ENCODE peak calls at places on chromosomes 16 and 17, in seven cellular contexts. I, T, Y, K, Q, M and U are unnamed samples.

GRCh38 chr16:63904182-63904581 is 1217.7 kb downstream of the CDH11 start:
- DNase-seq in M (no peak), I (no peak), K (no peak), Y (no peak), Q (no peak), T (peak), U (no peak)

GRCh38 chr16:4011225-4011939 is 104.9 kb downstream of the ADCY9 start:
- DNase-seq in K (no peak), Y (no peak), M (no peak), Q (no peak), I (no peak), T (peak), U (no peak)

GRCh38 chr16:27108826-27109665 is 42.3 kb downstream of the C16orf82 start:
- DNase-seq in Y (no peak), T (no peak), M (no peak), Q (no peak), K (no peak), I (no peak), U (no peak)

GRCh38 chr16:16120382-16121184 is 102.7 kb downstream of the ABCC6 start:
- DNase-seq in K (peak), Y (peak), M (no peak), I (no peak), T (peak), Q (peak), U (no peak)

GRCh38 chr17:78120971-78121800 is 7.4 kb downstream of the TMC6 start:
- DNase-seq in K (no peak), Y (no peak), I (no peak), M (peak), T (peak), Q (no peak), U (no peak)

GRCh38 chr16:84459941-84460405 is 44.5 kb downstream of the MEAK7 start:
- DNase-seq in T (no peak), I (no peak), K (no peak), Q (no peak), M (no peak), Y (no peak), U (peak)

GRCh38 chr17:66661411-66661843 is 173.5 kb upstream of the CACNG5 start:
- DNase-seq in T (no peak), K (peak), I (no peak), M (no peak), Y (peak), Q (peak), U (no peak)

GRCh38 chr16:24541534-24541933 is 2.2 kb downstream of the RBBP6 start:
- DNase-seq in K (no peak), Q (no peak), T (no peak), M (no peak), I (no peak), Y (no peak), U (no peak)

GRCh38 chr16:17469011-17469741 is 1.6 kb downstream of the XYLT1 start:
- DNase-seq in M (peak), T (no peak), I (no peak), Q (no peak), K (peak), Y (peak), U (no peak)

GRCh38 chr16:3480901-3481695 is 14.2 kb downstream of the C16orf90 start:
- DNase-seq in Y (no peak), T (no peak), K (no peak), Q (no peak), M (no peak), I (no peak), U (no peak)

GRCh38 chr17:72175787-72176515 is 55.1 kb downstream of the SOX9 start:
- DNase-seq in K (peak), Y (no peak), I (no peak), M (no peak), T (no peak), Q (no peak), U (no peak)

GRCh38 chr16:77569406-77569805 is 134.6 kb upstream of the ADAMTS18 start:
- DNase-seq in M (no peak), Y (peak), Q (no peak), K (no peak), T (no peak), I (no peak), U (no peak)

DNA sequence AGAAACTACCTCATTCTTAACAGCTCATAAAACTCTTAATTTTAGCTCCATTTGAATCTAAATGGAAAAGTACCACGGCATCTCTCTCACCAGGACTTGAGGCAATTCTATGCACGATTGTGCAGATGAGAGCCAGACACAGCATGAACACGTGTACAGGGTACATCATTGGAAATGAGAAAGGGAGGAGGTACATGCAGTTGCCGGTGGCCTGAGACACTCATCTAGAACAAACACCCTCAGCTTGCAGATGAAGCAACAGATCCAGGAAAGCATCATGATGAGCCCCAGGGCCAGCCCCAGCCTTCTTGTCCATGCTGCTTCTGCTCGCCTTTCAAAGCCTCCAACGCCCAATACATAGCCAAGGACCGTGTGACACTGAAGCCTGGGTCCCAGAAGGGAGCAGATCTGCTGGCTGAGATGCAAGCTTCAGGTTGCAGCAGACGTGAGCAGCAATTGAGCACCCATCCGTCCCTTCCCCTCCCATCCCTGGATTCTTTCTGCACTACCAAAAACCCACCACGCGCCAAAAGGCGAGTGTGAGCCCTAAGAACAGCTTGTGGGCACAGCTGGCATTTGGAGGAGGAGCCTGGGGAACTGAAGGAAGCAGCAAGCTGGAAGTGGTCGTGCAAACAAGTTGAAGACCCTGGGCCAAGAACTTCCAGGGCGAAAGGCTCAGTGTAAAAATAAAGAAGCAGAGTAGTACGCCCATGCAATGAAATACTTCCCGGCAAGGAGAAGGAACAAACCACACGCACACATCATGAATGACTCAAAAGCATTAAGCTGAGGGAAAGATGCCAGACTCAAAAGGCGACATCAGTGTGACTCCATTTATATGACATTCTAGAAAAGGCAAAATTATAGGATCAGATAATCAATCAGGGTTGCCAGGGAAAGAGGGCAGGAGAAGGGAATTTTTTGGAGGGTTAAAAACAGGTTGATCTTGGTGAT is 7.4 kb upstream of the RCVRN start:
- DNase-seq in I (no peak), M (no peak), Q (no peak), K (peak), T (no peak), Y (no peak), U (no peak)
- H3K27ac ChIP-seq in I (no peak), M (no peak), Q (no peak), K (no peak), T (no peak), Y (no peak), U (no peak)

GRCh38 chr17:39695089-39695474 is 4.8 kb upstream of the ERBB2 start:
- DNase-seq in Y (no peak), Q (no peak), T (no peak), I (no peak), K (no peak), M (no peak), U (no peak)
- H3K27ac ChIP-seq in Y (no peak), Q (no peak), T (no peak), I (no peak), K (no peak), M (no peak), U (no peak)

GRCh38 chr16:29990883-29991570 is 4.4 kb downstream of the HIRIP3 start:
- DNase-seq in Y (no peak), K (no peak), I (no peak), Q (no peak), M (no peak), T (peak), U (no peak)
- H3K27ac ChIP-seq in Y (no peak), K (no peak), I (no peak), Q (no peak), M (no peak), T (no peak), U (no peak)

DNA sequence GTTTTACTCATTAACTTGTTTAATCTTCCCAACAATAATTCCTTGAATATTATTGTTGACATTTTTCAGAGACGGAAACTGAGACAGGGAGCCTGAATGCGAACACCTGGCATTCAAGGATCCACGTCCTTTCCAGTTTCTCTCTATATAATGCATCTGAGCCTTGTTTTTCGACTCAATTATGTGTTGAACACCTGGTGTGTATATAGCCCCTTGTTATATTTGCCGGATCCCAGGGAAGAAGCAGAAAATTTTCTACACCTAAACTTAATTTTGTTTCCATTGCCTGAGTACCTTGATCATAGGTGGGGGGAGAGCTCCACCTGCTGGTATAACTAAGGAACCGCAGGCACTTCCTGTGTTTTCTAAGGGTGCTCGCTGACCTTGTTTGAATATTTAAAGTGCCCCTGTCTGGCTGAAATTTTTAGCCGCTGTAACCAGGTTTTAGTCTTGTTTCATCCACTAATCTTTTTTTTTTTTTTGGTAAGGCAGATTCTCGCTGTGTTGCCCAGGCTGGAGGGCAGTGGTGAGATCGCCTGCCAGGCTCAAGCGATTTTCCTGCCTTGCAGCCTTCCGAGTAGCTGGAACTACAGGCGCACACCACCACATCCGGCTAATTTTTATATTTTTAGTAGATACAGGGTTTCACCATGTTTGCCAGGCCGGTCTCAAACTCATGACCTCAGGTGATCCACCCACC is 6.6 kb upstream of the NUBP1 start:
- DNase-seq in M (peak), Q (peak), Y (peak), K (peak), T (no peak), I (peak), U (peak)
- H3K27ac ChIP-seq in M (peak), Q (no peak), Y (no peak), K (no peak), T (peak), I (no peak), U (peak)

GRCh38 chr17:64275016-64275415 is 12.0 kb upstream of the TEX2 start:
- DNase-seq in M (no peak), T (no peak), I (no peak), Q (no peak), K (no peak), Y (no peak), U (no peak)

GRCh38 chr17:64278614-64279013 is 15.6 kb upstream of the TEX2 start:
- DNase-seq in I (no peak), T (no peak), Y (no peak), Q (no peak), M (peak), K (peak), U (peak)

GRCh38 chr17:64281962-64282752 is 19.1 kb upstream of the TEX2 start:
- DNase-seq in T (peak), Q (peak), Y (peak), M (peak), K (peak), I (no peak), U (peak)

GRCh38 chr17:64276961-64277505 is 14.0 kb upstream of the TEX2 start:
- DNase-seq in I (no peak), K (no peak), M (no peak), T (no peak), Q (no peak), Y (no peak), U (no peak)

GRCh38 chr17:64277831-64278562 is 14.9 kb upstream of the TEX2 start:
- DNase-seq in T (no peak), I (no peak), Y (no peak), Q (no peak), M (no peak), K (peak), U (no peak)
- H3K27ac ChIP-seq in T (peak), I (no peak), Y (no peak), Q (no peak), M (no peak), K (no peak), U (peak)

DNA sequence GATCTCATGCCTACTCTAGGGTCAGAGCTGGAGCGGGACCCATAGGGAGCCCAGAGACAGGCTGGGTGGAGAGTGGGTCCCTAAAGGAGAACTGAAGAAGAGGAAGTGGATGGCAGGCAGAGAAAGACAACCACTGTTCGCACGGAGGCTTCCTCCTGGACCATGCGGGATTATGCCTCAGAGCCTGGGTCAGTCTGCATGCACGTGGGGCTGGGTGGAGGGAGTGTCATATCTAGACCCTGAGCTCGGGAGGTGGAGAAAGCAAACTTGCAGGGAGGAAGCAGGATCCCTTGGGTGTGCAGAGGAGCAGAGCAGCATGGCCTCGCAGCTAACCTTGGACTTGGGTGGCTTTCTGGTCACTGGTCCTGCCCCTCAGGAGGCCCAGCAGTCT is 344.3 kb downstream of the CPPED1 start:
- DNase-seq in M (peak), Y (no peak), I (no peak), K (no peak), Q (peak), T (peak), U (no peak)
- H3K27ac ChIP-seq in M (no peak), Y (no peak), I (no peak), K (no peak), Q (no peak), T (no peak), U (no peak)

DNA sequence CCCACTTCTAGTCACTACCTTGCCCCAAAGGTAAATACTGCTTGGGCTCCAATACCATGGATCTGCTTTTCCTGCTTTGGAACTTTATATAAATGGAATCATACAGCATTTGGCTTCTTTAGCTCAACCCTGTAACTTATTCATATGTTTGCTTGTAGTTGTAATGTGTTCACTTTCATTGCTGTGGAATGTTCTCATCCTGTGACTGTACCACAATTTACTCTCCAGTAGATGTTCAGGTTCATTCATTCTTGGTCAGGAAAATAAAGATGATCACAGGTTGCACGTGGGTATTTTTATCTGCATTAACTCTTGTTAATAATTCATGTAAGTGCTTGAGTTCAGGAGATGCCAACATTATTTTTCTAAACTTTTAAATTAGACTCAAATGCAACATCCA is 6.7 kb upstream of the BEAN1 start:
- DNase-seq in Q (no peak), K (peak), I (no peak), M (no peak), T (no peak), Y (no peak), U (no peak)
- H3K27ac ChIP-seq in Q (no peak), K (no peak), I (no peak), M (no peak), T (no peak), Y (no peak), U (no peak)

GRCh38 chr17:76327689-76328088 is 19.6 kb upstream of the QRICH2 start:
- DNase-seq in Y (no peak), M (no peak), K (no peak), I (no peak), Q (no peak), T (no peak), U (no peak)

GRCh38 chr17:76331083-76331482 is 22.6 kb downstream of the PRPSAP1 start:
- DNase-seq in M (no peak), K (no peak), I (no peak), Q (no peak), T (no peak), Y (no peak), U (no peak)

GRCh38 chr17:76329664-76330063 is 21.6 kb upstream of the QRICH2 start:
- DNase-seq in K (no peak), I (no peak), Y (no peak), M (no peak), Q (no peak), T (no peak), U (no peak)

GRCh38 chr17:76326306-76326705 is 18.2 kb upstream of the QRICH2 start:
- DNase-seq in K (no peak), Y (no peak), T (no peak), M (no peak), I (no peak), Q (no peak), U (no peak)
- H3K27ac ChIP-seq in K (no peak), Y (no peak), T (no peak), M (no peak), I (no peak), Q (no peak), U (no peak)

GRCh38 chr17:29713626-29714025 is 90.9 kb upstream of the CORO6 start:
- DNase-seq in Q (no peak), K (no peak), T (no peak), M (no peak), I (no peak), Y (no peak), U (no peak)

GRCh38 chr17:29711588-29712385 is 89.1 kb upstream of the CORO6 start:
- DNase-seq in Q (no peak), M (no peak), I (no peak), T (no peak), K (no peak), Y (no peak), U (no peak)

GRCh38 chr17:29710891-29711418 is 88.2 kb upstream of the CORO6 start:
- DNase-seq in Y (no peak), Q (no peak), M (no peak), K (peak), T (no peak), I (no peak), U (no peak)

GRCh38 chr17:29714146-29714545 is 91.4 kb upstream of the CORO6 start:
- DNase-seq in T (no peak), K (no peak), M (no peak), Y (no peak), Q (no peak), I (no peak), U (no peak)

GRCh38 chr17:29712677-29713076 is 90.0 kb upstream of the CORO6 start:
- DNase-seq in I (no peak), K (no peak), Y (no peak), Q (no peak), M (no peak), T (no peak), U (no peak)
- H3K27ac ChIP-seq in I (no peak), K (no peak), Y (no peak), Q (no peak), M (no peak), T (peak), U (no peak)

GRCh38 chr17:18248811-18249210 is 9.7 kb downstream of the FLII start:
- DNase-seq in T (no peak), M (no peak), Q (no peak), K (no peak), I (no peak), Y (no peak), U (no peak)
- H3K27ac ChIP-seq in T (peak), M (no peak), Q (no peak), K (no peak), I (no peak), Y (no peak), U (peak)